ENCODE peak calls at places on chromosomes 4 and X, in ten cellular contexts. One of them, this sample, is unnamed.

GRCh38 chr4:123889376-123889945 is 492.9 kb downstream of the SPRY1 start:
- DNase-seq in KBM-7: no peak
- DNase-seq in cardiac muscle cell: no peak
- DNase-seq in mammary epithelial cell: peak
- DNase-seq in Right ventricle myocardium superior: no peak
- DNase-seq in lung microvascular endothelial cell: peak
- DNase-seq in CD4-positive, alpha-beta memory T cell: no peak
- DNase-seq in WTC11: no peak
- DNase-seq in CD8-positive, alpha-beta memory T cell: no peak
- DNase-seq in hippocampal formation: no peak
- DNase-seq in this sample: no peak

GRCh38 chr4:6908397-6909112 is 1.1 kb upstream of the TBC1D14 start:
- DNase-seq in KBM-7: no peak
- DNase-seq in cardiac muscle cell: peak
- DNase-seq in mammary epithelial cell: no peak
- DNase-seq in Right ventricle myocardium superior: no peak
- DNase-seq in lung microvascular endothelial cell: peak
- DNase-seq in CD4-positive, alpha-beta memory T cell: no peak
- DNase-seq in WTC11: peak
- DNase-seq in CD8-positive, alpha-beta memory T cell: no peak
- DNase-seq in hippocampal formation: no peak
- DNase-seq in this sample: no peak

GRCh38 chr4:186666252-186666651 is 57.4 kb downstream of the FAT1 start:
- DNase-seq in KBM-7: no peak
- DNase-seq in cardiac muscle cell: no peak
- DNase-seq in mammary epithelial cell: no peak
- DNase-seq in Right ventricle myocardium superior: no peak
- DNase-seq in lung microvascular endothelial cell: no peak
- DNase-seq in CD4-positive, alpha-beta memory T cell: no peak
- DNase-seq in WTC11: no peak
- DNase-seq in CD8-positive, alpha-beta memory T cell: no peak
- DNase-seq in hippocampal formation: no peak
- DNase-seq in this sample: no peak

GRCh38 chr4:53963786-53964185 is 100.6 kb downstream of the CHIC2 start:
- DNase-seq in KBM-7: no peak
- DNase-seq in cardiac muscle cell: no peak
- DNase-seq in mammary epithelial cell: no peak
- DNase-seq in Right ventricle myocardium superior: no peak
- DNase-seq in lung microvascular endothelial cell: no peak
- DNase-seq in CD4-positive, alpha-beta memory T cell: no peak
- DNase-seq in WTC11: no peak
- DNase-seq in CD8-positive, alpha-beta memory T cell: no peak
- DNase-seq in hippocampal formation: no peak
- DNase-seq in this sample: no peak

GRCh38 chrX:103704863-103705262 is 5.8 kb upstream of the TMEM31 start:
- DNase-seq in KBM-7: no peak
- DNase-seq in cardiac muscle cell: no peak
- DNase-seq in mammary epithelial cell: no peak
- DNase-seq in Right ventricle myocardium superior: no peak
- DNase-seq in lung microvascular endothelial cell: no peak
- DNase-seq in CD4-positive, alpha-beta memory T cell: no peak
- DNase-seq in WTC11: no peak
- DNase-seq in CD8-positive, alpha-beta memory T cell: no peak
- DNase-seq in hippocampal formation: peak
- DNase-seq in this sample: no peak

GRCh38 chr4:150150545-150151156 is 72.4 kb downstream of the DCLK2 start:
- DNase-seq in KBM-7: no peak
- DNase-seq in cardiac muscle cell: no peak
- DNase-seq in mammary epithelial cell: no peak
- DNase-seq in Right ventricle myocardium superior: peak
- DNase-seq in lung microvascular endothelial cell: no peak
- DNase-seq in CD4-positive, alpha-beta memory T cell: no peak
- DNase-seq in WTC11: no peak
- DNase-seq in CD8-positive, alpha-beta memory T cell: no peak
- DNase-seq in hippocampal formation: peak
- DNase-seq in this sample: no peak

GRCh38 chrX:129653985-129654651 is 638 bp downstream of the APLN start:
- DNase-seq in KBM-7: peak
- DNase-seq in cardiac muscle cell: no peak
- DNase-seq in mammary epithelial cell: peak
- DNase-seq in Right ventricle myocardium superior: peak
- DNase-seq in lung microvascular endothelial cell: no peak
- DNase-seq in CD4-positive, alpha-beta memory T cell: peak
- DNase-seq in WTC11: peak
- DNase-seq in CD8-positive, alpha-beta memory T cell: no peak
- DNase-seq in hippocampal formation: no peak
- DNase-seq in this sample: no peak

GRCh38 chrX:48966796-48967579 is 4.7 kb downstream of the KCND1 start:
- DNase-seq in KBM-7: no peak
- DNase-seq in cardiac muscle cell: no peak
- DNase-seq in mammary epithelial cell: no peak
- DNase-seq in Right ventricle myocardium superior: no peak
- DNase-seq in lung microvascular endothelial cell: no peak
- DNase-seq in CD4-positive, alpha-beta memory T cell: no peak
- DNase-seq in WTC11: no peak
- DNase-seq in CD8-positive, alpha-beta memory T cell: no peak
- DNase-seq in hippocampal formation: no peak
- DNase-seq in this sample: no peak

GRCh38 chr4:168840386-168840763 is 169.7 kb downstream of the CBR4 start:
- DNase-seq in KBM-7: no peak
- DNase-seq in cardiac muscle cell: no peak
- DNase-seq in mammary epithelial cell: no peak
- DNase-seq in Right ventricle myocardium superior: no peak
- DNase-seq in lung microvascular endothelial cell: no peak
- DNase-seq in CD4-positive, alpha-beta memory T cell: no peak
- DNase-seq in WTC11: no peak
- DNase-seq in CD8-positive, alpha-beta memory T cell: no peak
- DNase-seq in hippocampal formation: no peak
- DNase-seq in this sample: no peak

GRCh38 chrX:16786791-16787735 is 797 bp downstream of the TXLNG start:
- DNase-seq in KBM-7: no peak
- DNase-seq in cardiac muscle cell: peak
- DNase-seq in mammary epithelial cell: peak
- DNase-seq in Right ventricle myocardium superior: no peak
- DNase-seq in lung microvascular endothelial cell: peak
- DNase-seq in CD4-positive, alpha-beta memory T cell: peak
- DNase-seq in WTC11: peak
- DNase-seq in CD8-positive, alpha-beta memory T cell: peak
- DNase-seq in hippocampal formation: no peak
- DNase-seq in this sample: no peak

GRCh38 chr4:101682946-101683345 is 107.6 kb upstream of the BANK1 start:
- DNase-seq in KBM-7: no peak
- DNase-seq in cardiac muscle cell: no peak
- DNase-seq in mammary epithelial cell: no peak
- DNase-seq in Right ventricle myocardium superior: no peak
- DNase-seq in lung microvascular endothelial cell: no peak
- DNase-seq in CD4-positive, alpha-beta memory T cell: no peak
- DNase-seq in WTC11: no peak
- DNase-seq in CD8-positive, alpha-beta memory T cell: no peak
- DNase-seq in hippocampal formation: no peak
- DNase-seq in this sample: no peak

GRCh38 chr4:185395255-185395955 is at the start of gene LRP2BP:
- DNase-seq in KBM-7: peak
- DNase-seq in cardiac muscle cell: no peak
- DNase-seq in mammary epithelial cell: peak
- DNase-seq in Right ventricle myocardium superior: no peak
- DNase-seq in lung microvascular endothelial cell: peak
- DNase-seq in CD4-positive, alpha-beta memory T cell: peak
- DNase-seq in WTC11: no peak
- DNase-seq in CD8-positive, alpha-beta memory T cell: peak
- DNase-seq in hippocampal formation: no peak
- DNase-seq in this sample: peak

GRCh38 chr4:184355111-184355604 is 119.2 kb downstream of the IRF2 start:
- DNase-seq in KBM-7: peak
- DNase-seq in cardiac muscle cell: no peak
- DNase-seq in mammary epithelial cell: peak
- DNase-seq in Right ventricle myocardium superior: no peak
- DNase-seq in lung microvascular endothelial cell: peak
- DNase-seq in CD4-positive, alpha-beta memory T cell: peak
- DNase-seq in WTC11: no peak
- DNase-seq in CD8-positive, alpha-beta memory T cell: peak
- DNase-seq in hippocampal formation: peak
- DNase-seq in this sample: no peak

GRCh38 chr4:13173974-13174373 is 310.2 kb downstream of the RAB28 start:
- DNase-seq in KBM-7: no peak
- DNase-seq in cardiac muscle cell: no peak
- DNase-seq in mammary epithelial cell: no peak
- DNase-seq in Right ventricle myocardium superior: peak
- DNase-seq in lung microvascular endothelial cell: no peak
- DNase-seq in CD4-positive, alpha-beta memory T cell: no peak
- DNase-seq in WTC11: no peak
- DNase-seq in CD8-positive, alpha-beta memory T cell: no peak
- DNase-seq in hippocampal formation: no peak
- DNase-seq in this sample: no peak

GRCh38 chrX:38974542-38974941 is 173.3 kb downstream of the MID1IP1 start:
- DNase-seq in KBM-7: no peak
- DNase-seq in cardiac muscle cell: no peak
- DNase-seq in mammary epithelial cell: no peak
- DNase-seq in Right ventricle myocardium superior: no peak
- DNase-seq in lung microvascular endothelial cell: no peak
- DNase-seq in CD4-positive, alpha-beta memory T cell: no peak
- DNase-seq in WTC11: no peak
- DNase-seq in CD8-positive, alpha-beta memory T cell: no peak
- DNase-seq in hippocampal formation: no peak
- DNase-seq in this sample: no peak

GRCh38 chr4:90184560-90184959 is 57.4 kb downstream of the CCSER1 start:
- DNase-seq in KBM-7: no peak
- DNase-seq in cardiac muscle cell: no peak
- DNase-seq in mammary epithelial cell: no peak
- DNase-seq in Right ventricle myocardium superior: no peak
- DNase-seq in lung microvascular endothelial cell: no peak
- DNase-seq in CD4-positive, alpha-beta memory T cell: no peak
- DNase-seq in WTC11: no peak
- DNase-seq in CD8-positive, alpha-beta memory T cell: no peak
- DNase-seq in hippocampal formation: no peak
- DNase-seq in this sample: no peak

GRCh38 chrX:152821145-152821765 is 9.3 kb downstream of the CETN2 start:
- DNase-seq in KBM-7: peak
- DNase-seq in cardiac muscle cell: peak
- DNase-seq in mammary epithelial cell: peak
- DNase-seq in Right ventricle myocardium superior: no peak
- DNase-seq in lung microvascular endothelial cell: peak
- DNase-seq in CD4-positive, alpha-beta memory T cell: no peak
- DNase-seq in WTC11: peak
- DNase-seq in CD8-positive, alpha-beta memory T cell: no peak
- DNase-seq in hippocampal formation: no peak
- DNase-seq in this sample: no peak

GRCh38 chrX:130994671-130995070 is 63.5 kb upstream of the ARHGAP36 start:
- DNase-seq in KBM-7: peak
- DNase-seq in cardiac muscle cell: peak
- DNase-seq in mammary epithelial cell: no peak
- DNase-seq in Right ventricle myocardium superior: no peak
- DNase-seq in lung microvascular endothelial cell: peak
- DNase-seq in CD4-positive, alpha-beta memory T cell: peak
- DNase-seq in WTC11: peak
- DNase-seq in CD8-positive, alpha-beta memory T cell: peak
- DNase-seq in hippocampal formation: no peak
- DNase-seq in this sample: no peak

GRCh38 chrX:100872161-100872560 is 2.0 kb downstream of the NOX1 start:
- DNase-seq in KBM-7: no peak
- DNase-seq in cardiac muscle cell: no peak
- DNase-seq in mammary epithelial cell: no peak
- DNase-seq in Right ventricle myocardium superior: no peak
- DNase-seq in lung microvascular endothelial cell: no peak
- DNase-seq in CD4-positive, alpha-beta memory T cell: no peak
- DNase-seq in WTC11: no peak
- DNase-seq in CD8-positive, alpha-beta memory T cell: no peak
- DNase-seq in hippocampal formation: no peak
- DNase-seq in this sample: no peak

GRCh38 chr4:100299019-100299418 is 108.8 kb upstream of the DDIT4L start:
- DNase-seq in KBM-7: no peak
- DNase-seq in cardiac muscle cell: no peak
- DNase-seq in mammary epithelial cell: peak
- DNase-seq in Right ventricle myocardium superior: no peak
- DNase-seq in lung microvascular endothelial cell: peak
- DNase-seq in CD4-positive, alpha-beta memory T cell: no peak
- DNase-seq in WTC11: no peak
- DNase-seq in CD8-positive, alpha-beta memory T cell: no peak
- DNase-seq in hippocampal formation: no peak
- DNase-seq in this sample: no peak

GRCh38 chr4:41935652-41936021 is 408 bp downstream of the TMEM33 start:
- DNase-seq in KBM-7: no peak
- DNase-seq in cardiac muscle cell: no peak
- DNase-seq in mammary epithelial cell: peak
- DNase-seq in Right ventricle myocardium superior: no peak
- DNase-seq in lung microvascular endothelial cell: peak
- DNase-seq in CD4-positive, alpha-beta memory T cell: no peak
- DNase-seq in WTC11: no peak
- DNase-seq in CD8-positive, alpha-beta memory T cell: no peak
- DNase-seq in hippocampal formation: no peak
- DNase-seq in this sample: no peak

GRCh38 chr4:5713861-5714260 is 2.9 kb downstream of the EVC start:
- DNase-seq in KBM-7: no peak
- DNase-seq in cardiac muscle cell: no peak
- DNase-seq in mammary epithelial cell: no peak
- DNase-seq in Right ventricle myocardium superior: no peak
- DNase-seq in lung microvascular endothelial cell: no peak
- DNase-seq in CD4-positive, alpha-beta memory T cell: no peak
- DNase-seq in WTC11: no peak
- DNase-seq in CD8-positive, alpha-beta memory T cell: no peak
- DNase-seq in hippocampal formation: no peak
- DNase-seq in this sample: no peak

GRCh38 chr4:2755821-2756690 is at the start of gene TNIP2:
- DNase-seq in KBM-7: peak
- DNase-seq in cardiac muscle cell: peak
- DNase-seq in mammary epithelial cell: peak
- DNase-seq in Right ventricle myocardium superior: peak
- DNase-seq in lung microvascular endothelial cell: peak
- DNase-seq in CD4-positive, alpha-beta memory T cell: peak
- DNase-seq in WTC11: peak
- DNase-seq in CD8-positive, alpha-beta memory T cell: peak
- DNase-seq in hippocampal formation: peak
- DNase-seq in this sample: peak

GRCh38 chr4:181601118-181601517 is 642.1 kb upstream of the TENM3 start:
- DNase-seq in KBM-7: no peak
- DNase-seq in cardiac muscle cell: no peak
- DNase-seq in mammary epithelial cell: no peak
- DNase-seq in Right ventricle myocardium superior: no peak
- DNase-seq in lung microvascular endothelial cell: no peak
- DNase-seq in CD4-positive, alpha-beta memory T cell: no peak
- DNase-seq in WTC11: no peak
- DNase-seq in CD8-positive, alpha-beta memory T cell: no peak
- DNase-seq in hippocampal formation: no peak
- DNase-seq in this sample: no peak

GRCh38 chr4:78356251-78356650 is 195.3 kb upstream of the ANXA3 start:
- DNase-seq in KBM-7: no peak
- DNase-seq in cardiac muscle cell: no peak
- DNase-seq in mammary epithelial cell: no peak
- DNase-seq in Right ventricle myocardium superior: no peak
- DNase-seq in lung microvascular endothelial cell: no peak
- DNase-seq in CD4-positive, alpha-beta memory T cell: no peak
- DNase-seq in WTC11: no peak
- DNase-seq in CD8-positive, alpha-beta memory T cell: no peak
- DNase-seq in hippocampal formation: no peak
- DNase-seq in this sample: no peak

GRCh38 chrX:93259029-93259428 is 414.3 kb downstream of the NAP1L3 start:
- DNase-seq in KBM-7: no peak
- DNase-seq in cardiac muscle cell: no peak
- DNase-seq in mammary epithelial cell: no peak
- DNase-seq in Right ventricle myocardium superior: no peak
- DNase-seq in lung microvascular endothelial cell: no peak
- DNase-seq in CD4-positive, alpha-beta memory T cell: no peak
- DNase-seq in WTC11: no peak
- DNase-seq in CD8-positive, alpha-beta memory T cell: no peak
- DNase-seq in hippocampal formation: no peak
- DNase-seq in this sample: no peak

GRCh38 chrX:96407043-96407442 is 277.6 kb upstream of the DIAPH2 start:
- DNase-seq in KBM-7: no peak
- DNase-seq in cardiac muscle cell: no peak
- DNase-seq in mammary epithelial cell: no peak
- DNase-seq in Right ventricle myocardium superior: peak
- DNase-seq in lung microvascular endothelial cell: peak
- DNase-seq in CD4-positive, alpha-beta memory T cell: no peak
- DNase-seq in WTC11: no peak
- DNase-seq in CD8-positive, alpha-beta memory T cell: no peak
- DNase-seq in hippocampal formation: no peak
- DNase-seq in this sample: no peak

GRCh38 chrX:41475611-41476241 is 28.6 kb downstream of the NYX start:
- DNase-seq in KBM-7: no peak
- DNase-seq in cardiac muscle cell: no peak
- DNase-seq in mammary epithelial cell: no peak
- DNase-seq in Right ventricle myocardium superior: no peak
- DNase-seq in lung microvascular endothelial cell: no peak
- DNase-seq in CD4-positive, alpha-beta memory T cell: no peak
- DNase-seq in WTC11: peak
- DNase-seq in CD8-positive, alpha-beta memory T cell: no peak
- DNase-seq in hippocampal formation: no peak
- DNase-seq in this sample: peak